ENCODE peak calls at places on chromosomes 1 and 21, in seven cellular contexts. Q is nephron progenitor cell, H is mesothelial cell of epicardium, E is HFF-Myc, B is uterus, S is thoracic aorta, R is heart right ventricle. L is an unnamed sample.
A peak's percentile ranks its signal among the peaks of the same experiment; 100 is the strongest.

GRCh38 chr1:243558556-243558955 is 291.5 kb downstream of the AKT3 start:
- DNase-seq in Q (no peak), H (no peak), E (no peak), B (no peak), S (no peak), R (no peak), L (no peak)

GRCh38 chr1:222065234-222065633 is 323.3 kb upstream of the DUSP10 start:
- DNase-seq in Q (no peak), H (no peak), E (no peak), B (no peak), S (no peak), R (no peak), L (no peak)

GRCh38 chr1:245153081-245153644 is 1.6 kb upstream of the KIF26B start:
- DNase-seq in Q (peak; percentile 73), H (no peak), E (no peak), B (peak; percentile 31), S (no peak), R (peak; percentile 34), L (peak; percentile 47)

GRCh38 chr1:244971524-244972216 is 107.3 kb upstream of the HNRNPU start:
- DNase-seq in Q (no peak), H (no peak), E (no peak), B (no peak), S (no peak), R (no peak), L (no peak)

GRCh38 chr1:229544587-229544986 is 13.9 kb downstream of the ABCB10 start:
- DNase-seq in Q (no peak), H (no peak), E (no peak), B (no peak), S (no peak), R (no peak), L (no peak)

GRCh38 chr1:38962113-38962512 is 20.5 kb upstream of the RHBDL2 start:
- DNase-seq in Q (no peak), H (no peak), E (no peak), B (no peak), S (no peak), R (no peak), L (no peak)

GRCh38 chr1:161044908-161045748 is 649 bp downstream of the USF1 start:
- DNase-seq in Q (peak; percentile 62), H (no peak), E (peak; percentile 35), B (peak; percentile 56), S (no peak), R (peak; percentile 57), L (peak; percentile 43)

GRCh38 chr1:75745276-75745675 is 20.8 kb downstream of the ACADM start:
- DNase-seq in Q (no peak), H (no peak), E (no peak), B (no peak), S (no peak), R (no peak), L (no peak)

GRCh38 chr1:40478276-40478675 is 1.2 kb downstream of the ZFP69 start:
- DNase-seq in Q (no peak), H (no peak), E (no peak), B (no peak), S (no peak), R (no peak), L (no peak)

GRCh38 chr1:1212780-1213152 is 1.2 kb downstream of the TNFRSF4 start:
- DNase-seq in Q (peak; percentile 8), H (no peak), E (no peak), B (no peak), S (no peak), R (peak; percentile 64), L (no peak)

GRCh38 chr1:219385786-219386427 is 212.2 kb downstream of the LYPLAL1 start:
- DNase-seq in Q (peak; percentile 27), H (no peak), E (no peak), B (peak; percentile 21), S (no peak), R (no peak), L (peak; percentile 41)

GRCh38 chr1:34696230-34696629 is 58.6 kb upstream of the GJB5 start:
- DNase-seq in Q (no peak), H (no peak), E (peak; percentile 17), B (no peak), S (no peak), R (no peak), L (no peak)

GRCh38 chr21:24590261-24590660 is 1017.0 kb downstream of the MRPL39 start:
- DNase-seq in Q (no peak), H (no peak), E (no peak), B (no peak), S (no peak), R (no peak), L (no peak)

GRCh38 chr1:50548243-50548642 is 125.0 kb upstream of the DMRTA2 start:
- DNase-seq in Q (no peak), H (no peak), E (no peak), B (no peak), S (no peak), R (no peak), L (no peak)

GRCh38 chr1:93629101-93630059 is 52.3 kb downstream of the BCAR3 start:
- DNase-seq in Q (peak; percentile 38), H (no peak), E (peak; percentile 73), B (peak; percentile 57), S (no peak), R (no peak), L (no peak)

GRCh38 chr1:236645016-236645680 is 40.8 kb upstream of the HEATR1 start:
- DNase-seq in Q (no peak), H (no peak), E (no peak), B (no peak), S (no peak), R (no peak), L (no peak)

GRCh38 chr1:108758782-108759181 is 12.3 kb downstream of the STXBP3 start:
- DNase-seq in Q (no peak), H (no peak), E (no peak), B (no peak), S (no peak), R (no peak), L (no peak)

GRCh38 chr1:181603735-181604410 is 120.6 kb downstream of the CACNA1E start:
- DNase-seq in Q (no peak), H (no peak), E (no peak), B (no peak), S (no peak), R (no peak), L (no peak)

GRCh38 chr1:54777431-54777830 is 13.1 kb upstream of the PARS2 start:
- DNase-seq in Q (no peak), H (no peak), E (no peak), B (no peak), S (no peak), R (no peak), L (no peak)

GRCh38 chr1:4132525-4133308 is 232.6 kb upstream of the C1orf174 start:
- DNase-seq in Q (peak; percentile 22), H (no peak), E (no peak), B (no peak), S (no peak), R (no peak), L (no peak)

GRCh38 chr1:48848035-48848434 is 71.3 kb upstream of the BEND5 start:
- DNase-seq in Q (no peak), H (no peak), E (no peak), B (no peak), S (no peak), R (no peak), L (no peak)

GRCh38 chr1:226444901-226445300 is 37.0 kb upstream of the PARP1 start:
- DNase-seq in Q (no peak), H (no peak), E (no peak), B (no peak), S (no peak), R (no peak), L (no peak)
- TF ChIP-seq CTCF in Q (no peak), H (no peak), E (no peak), B (no peak), S (no peak), R (no peak), L (no peak)

GRCh38 chr1:154943649-154944421 is 7.3 kb upstream of the PMVK start:
- DNase-seq in Q (peak; percentile 64), H (no peak), E (no peak), B (no peak), S (no peak), R (peak; percentile 34), L (peak; percentile 27)
- TF ChIP-seq CTCF in Q (peak; percentile 75), H (peak; percentile 29), E (peak; percentile 87), B (peak; percentile 60), S (peak; percentile 48), R (peak; percentile 52), L (peak; percentile 68)

DNA sequence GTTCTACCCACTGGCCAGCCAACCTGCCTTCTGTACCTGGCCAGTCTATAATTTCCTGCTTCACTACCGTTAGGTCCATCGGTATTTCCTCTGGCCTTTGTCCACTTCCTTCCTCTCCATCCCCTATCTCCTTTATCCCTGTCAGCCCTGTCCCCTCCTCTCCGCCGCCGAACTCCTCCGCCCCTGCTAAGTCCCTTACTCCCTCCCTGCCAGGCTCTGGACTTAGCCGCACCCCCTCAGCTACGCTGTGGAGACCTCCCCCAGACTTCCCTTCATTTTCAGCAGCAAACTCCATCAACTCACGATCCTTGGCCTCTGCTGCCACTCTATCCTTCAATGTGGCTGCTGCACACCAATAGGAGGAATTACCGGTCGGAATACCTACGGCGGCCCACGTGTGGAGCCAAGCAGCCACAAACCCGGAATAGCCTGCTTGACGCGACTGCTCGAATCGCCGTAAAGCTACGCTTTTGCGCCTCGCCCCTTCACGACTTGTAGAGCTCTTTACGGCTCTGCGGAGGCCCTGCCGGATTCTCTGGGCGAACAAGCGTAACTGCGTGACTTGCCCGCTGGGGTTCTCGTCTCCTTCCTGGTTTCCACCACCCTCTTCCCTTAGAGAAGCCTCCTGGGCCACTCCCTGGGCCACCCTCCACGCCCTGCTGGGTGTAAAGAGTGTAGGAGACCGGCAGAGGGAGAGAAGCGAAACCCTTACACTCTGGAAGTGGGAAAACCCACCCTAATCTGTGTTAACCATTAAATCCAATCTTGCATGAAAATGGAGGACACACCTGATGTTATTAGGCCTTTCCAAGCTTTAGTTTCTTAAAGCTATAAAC is at the start of gene ZNHIT6:
- DNase-seq in Q (peak; percentile 80), H (peak; percentile 72), E (peak; percentile 93), B (peak; percentile 86), S (peak; percentile 37), R (peak; percentile 83), L (peak; percentile 65)
- TF ChIP-seq CTCF in Q (peak; percentile 29), H (no peak), E (peak; percentile 48), B (no peak), S (peak; percentile 57), R (peak; percentile 24), L (no peak)

DNA sequence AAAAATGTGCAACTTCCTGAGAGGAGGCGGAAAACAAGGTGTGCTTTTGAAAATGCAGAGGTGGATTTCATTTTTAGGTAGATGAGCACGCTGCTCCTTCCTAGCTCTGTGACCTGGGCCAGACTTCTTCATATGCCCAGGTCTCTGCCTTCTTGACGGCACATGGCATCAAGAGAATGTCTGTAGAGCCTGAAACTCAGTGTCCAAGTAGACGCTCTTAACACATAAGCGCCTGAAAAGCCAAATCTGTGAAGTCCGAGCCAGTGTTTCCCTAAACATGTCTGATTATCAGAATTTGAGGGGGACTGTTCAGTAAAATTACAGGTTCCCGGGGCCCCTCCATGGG is 25.7 kb downstream of the FHAD1 start:
- DNase-seq in Q (no peak), H (no peak), E (no peak), B (no peak), S (no peak), R (no peak), L (no peak)
- TF ChIP-seq CTCF in Q (no peak), H (no peak), E (no peak), B (no peak), S (no peak), R (no peak), L (no peak)